ENCODE peak calls at places on chromosomes 2 and 18, in five cellular contexts. B is sigmoid colon, N is HepG2, G is HCT116, Z is H1. P is an unnamed sample. For H3K4me1, the result is how much of the 10 kb centered on the place peaks cover.

GRCh38 chr18:32480581-32480980 is 9.9 kb upstream of the GAREM1 start:
- DNase-seq in G (no peak), B (no peak), Z (no peak), N (no peak), P (no peak)

GRCh38 chr2:37415128-37415817 is 70.8 kb downstream of the QPCT start:
- DNase-seq in N (no peak), G (no peak), B (no peak), Z (no peak), P (no peak)

GRCh38 chr2:105977212-105977611 is 216.9 kb downstream of the UXS1 start:
- DNase-seq in Z (no peak), G (peak), N (peak), B (no peak), P (no peak)

GRCh38 chr2:142892715-142893114 is 15.3 kb downstream of the KYNU start:
- DNase-seq in G (no peak), Z (no peak), N (peak), B (no peak), P (no peak)

GRCh38 chr2:174012347-174013309 is 47.5 kb upstream of the SP3 start:
- DNase-seq in B (peak), G (no peak), N (no peak), Z (no peak), P (peak)

GRCh38 chr2:67304300-67304890 is 92.7 kb upstream of the ETAA1 start:
- DNase-seq in Z (no peak), G (no peak), B (no peak), N (no peak), P (no peak)

GRCh38 chr2:222499226-222499625 is 74.9 kb downstream of the SGPP2 start:
- DNase-seq in B (no peak), N (no peak), G (no peak), Z (no peak), P (no peak)

GRCh38 chr2:28810384-28811285 is at the start of gene SPDYA:
- DNase-seq in B (peak), Z (peak), N (no peak), G (no peak), P (peak)

GRCh38 chr2:236208281-236208900 is 40.2 kb upstream of the GBX2 start:
- DNase-seq in N (no peak), Z (no peak), B (no peak), G (no peak), P (no peak)

GRCh38 chr18:79577451-79578395 is 101.9 kb upstream of the CTDP1 start:
- DNase-seq in B (peak), G (no peak), N (no peak), Z (no peak), P (peak)

GRCh38 chr2:198309673-198310280 is 505.4 kb downstream of the PLCL1 start:
- DNase-seq in N (peak), B (no peak), Z (no peak), G (peak), P (no peak)

GRCh38 chr18:474416-474815 is 26.1 kb downstream of the COLEC12 start:
- DNase-seq in G (no peak), B (no peak), Z (no peak), N (no peak), P (no peak)

GRCh38 chr2:146523218-146523617 is 1321.6 kb upstream of the ACVR2A start:
- DNase-seq in G (no peak), N (no peak), Z (no peak), B (no peak), P (no peak)

GRCh38 chr2:71605781-71606241 is 152.4 kb downstream of the DYSF start:
- DNase-seq in N (no peak), G (no peak), B (peak), Z (no peak), P (no peak)

GRCh38 chr2:36952748-36953197 is 13.6 kb downstream of the STRN start:
- DNase-seq in Z (no peak), G (no peak), N (no peak), B (no peak), P (no peak)

DNA sequence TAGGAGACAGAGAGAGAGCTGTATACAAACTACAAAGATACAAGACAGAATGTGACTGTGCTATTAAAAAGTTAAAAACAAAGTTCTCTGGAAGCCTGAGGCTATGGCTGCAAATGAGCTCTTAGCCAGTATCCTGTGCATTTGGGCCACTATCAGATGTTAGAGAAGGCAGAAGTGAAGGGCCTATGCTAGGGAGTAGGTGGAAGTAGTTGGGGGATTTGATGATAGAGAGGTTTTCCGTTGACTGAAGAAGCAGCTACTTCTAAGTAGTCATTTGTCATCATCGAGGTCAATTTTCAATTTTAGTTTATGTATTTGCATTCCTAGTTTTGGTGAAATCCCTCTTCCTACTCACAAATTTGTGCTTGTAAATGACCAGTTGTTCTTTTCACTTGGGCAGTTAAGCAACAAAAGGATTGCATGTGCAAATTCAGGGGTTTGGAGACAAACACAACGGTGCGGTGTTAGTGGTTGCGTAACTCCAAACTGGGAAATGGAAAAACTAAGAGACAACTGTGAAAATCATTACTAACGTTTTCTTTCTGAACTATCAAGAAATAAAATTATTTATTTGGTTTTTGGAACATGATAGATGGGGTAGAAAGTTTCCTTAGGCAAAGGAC is 48.5 kb upstream of the PELI1 start:
- DNase-seq in N (peak), Z (no peak), B (peak), G (no peak), P (no peak)
- TF ChIP-seq POLR2AphosphoS5 in N (no peak), Z (no peak), B (peak), G (no peak), P (no peak)

GRCh38 chr2:218230882-218231281 is 13.9 kb downstream of the ARPC2 start:
- DNase-seq in B (no peak), N (peak), G (no peak), Z (no peak), P (no peak)

GRCh38 chr2:218226903-218227302 is 9.9 kb downstream of the ARPC2 start:
- DNase-seq in N (no peak), G (no peak), Z (no peak), B (no peak), P (no peak)

GRCh38 chr2:218229851-218230250 is 12.9 kb downstream of the ARPC2 start:
- DNase-seq in G (no peak), Z (no peak), N (no peak), B (no peak), P (no peak)

GRCh38 chr2:218228366-218229092 is 11.5 kb downstream of the ARPC2 start:
- DNase-seq in Z (no peak), N (no peak), B (no peak), G (no peak), P (no peak)

DNA sequence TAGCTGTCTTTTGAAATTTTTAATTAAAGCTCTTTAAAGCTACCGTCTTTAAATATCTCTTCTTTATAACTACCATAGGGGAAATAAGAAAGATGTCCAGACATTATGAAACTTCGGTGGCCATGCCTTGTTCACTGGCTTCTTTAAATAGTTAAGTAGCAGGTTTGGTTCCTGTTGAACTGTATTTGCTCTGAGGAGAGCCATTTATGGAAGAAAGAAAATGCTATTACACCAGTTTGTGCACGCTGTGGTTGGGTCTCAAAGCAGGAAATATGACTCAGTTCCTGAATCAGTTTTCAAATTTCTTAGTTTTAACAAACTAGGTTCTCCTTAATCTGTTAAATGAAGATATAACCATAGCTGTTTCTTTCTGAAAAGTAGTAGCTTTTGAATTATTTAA is 12.2 kb downstream of the ARPC2 start:
- DNase-seq in Z (no peak), N (no peak), B (no peak), G (no peak), P (no peak)
- H3K4me1 ChIP-seq in Z (under half), N (under half), B (under half), G (under half), P (under half)

GRCh38 chr18:48867978-48868377 is 82.8 kb downstream of the SMAD7 start:
- DNase-seq in G (no peak), B (no peak), Z (no peak), N (no peak), P (no peak)
- H3K4me3 ChIP-seq in G (no peak), B (no peak), Z (no peak), N (no peak), P (no peak)

DNA sequence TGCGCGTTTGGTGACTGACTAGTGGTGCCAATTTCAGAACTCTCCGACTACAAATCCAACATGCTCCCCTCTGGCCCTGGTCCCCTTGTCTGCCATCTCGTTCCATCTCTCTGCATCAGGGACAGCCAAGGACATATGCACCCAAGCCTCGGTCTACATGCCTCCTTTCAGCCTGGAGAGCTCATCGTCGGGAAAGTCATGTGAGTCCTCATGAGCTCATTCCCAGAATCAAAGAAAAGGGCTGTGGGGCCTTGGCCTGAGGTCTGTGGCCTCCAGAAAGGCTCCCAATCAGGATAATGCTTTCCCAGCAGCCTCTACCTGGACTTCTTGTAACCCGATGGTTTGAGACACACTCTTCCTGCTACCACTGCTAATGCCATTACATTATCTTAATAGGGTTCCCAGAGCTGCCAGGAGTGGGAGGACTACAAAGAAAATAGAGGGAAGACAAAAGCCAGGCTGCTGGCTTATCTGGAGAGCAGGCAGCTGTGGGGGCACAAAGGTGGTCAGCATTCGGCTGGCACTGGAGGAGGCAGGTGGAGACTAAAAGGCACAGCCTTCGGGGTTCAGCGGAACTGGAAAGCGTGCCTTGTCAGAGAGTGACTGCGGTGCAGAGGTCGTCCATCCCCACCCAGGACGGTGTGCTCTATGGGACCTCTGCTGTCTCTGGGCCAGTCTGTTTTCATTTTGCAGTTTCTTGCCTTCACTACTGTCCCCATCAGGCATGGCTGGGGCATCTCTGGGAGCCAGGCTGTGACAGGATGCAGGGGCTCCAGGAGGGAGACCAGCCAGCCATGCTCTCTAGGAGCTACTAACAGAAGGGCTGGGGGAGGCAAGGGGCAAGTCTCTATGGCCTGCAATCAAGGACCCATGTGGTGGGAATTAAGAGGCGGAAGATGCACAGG is 104.4 kb upstream of the SMAD2 start:
- DNase-seq in N (no peak), Z (no peak), G (no peak), B (peak), P (no peak)
- TF ChIP-seq POLR2AphosphoS5 in N (no peak), Z (no peak), G (no peak), B (no peak), P (no peak)

GRCh38 chr2:171813729-171814128 is 80.3 kb downstream of the SLC25A12 start:
- DNase-seq in N (no peak), B (no peak), Z (no peak), G (no peak), P (no peak)

GRCh38 chr2:171811229-171811628 is 82.8 kb downstream of the SLC25A12 start:
- DNase-seq in Z (no peak), G (peak), B (no peak), N (peak), P (no peak)

GRCh38 chr2:171813126-171813525 is 80.9 kb downstream of the SLC25A12 start:
- DNase-seq in G (no peak), Z (no peak), B (no peak), N (no peak), P (no peak)

GRCh38 chr2:171814174-171814573 is 79.9 kb downstream of the SLC25A12 start:
- DNase-seq in Z (no peak), N (no peak), G (no peak), B (no peak), P (no peak)

DNA sequence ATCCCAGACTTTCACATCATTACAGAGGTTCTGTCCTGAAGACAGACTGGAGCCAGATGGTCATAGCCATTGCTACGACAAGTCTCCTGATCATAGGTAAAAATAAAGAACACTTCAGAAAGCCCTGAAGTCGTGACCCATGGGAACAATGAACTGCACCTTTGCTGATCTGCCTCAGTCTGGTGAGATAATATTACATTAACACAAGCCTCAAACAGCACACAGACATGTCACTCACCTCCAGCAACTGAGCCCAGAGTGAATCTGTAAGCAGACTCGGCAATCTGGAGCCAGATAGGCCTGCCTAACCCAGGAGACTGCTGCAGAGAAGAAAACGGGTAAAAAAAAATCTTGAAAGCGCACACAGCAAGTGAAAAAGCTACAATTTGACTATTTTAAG is 79.2 kb downstream of the SLC25A12 start:
- DNase-seq in N (no peak), Z (no peak), B (no peak), G (no peak), P (no peak)
- H3K4me1 ChIP-seq in N (under half), Z (under half), B (under half), G (under half), P (under half)

GRCh38 chr2:30807249-30807648 is at the start of gene CAPN13:
- DNase-seq in B (no peak), G (peak), N (no peak), Z (peak), P (peak)
- H3K4me3 ChIP-seq in B (no peak), G (no peak), N (no peak), Z (no peak), P (no peak)

DNA sequence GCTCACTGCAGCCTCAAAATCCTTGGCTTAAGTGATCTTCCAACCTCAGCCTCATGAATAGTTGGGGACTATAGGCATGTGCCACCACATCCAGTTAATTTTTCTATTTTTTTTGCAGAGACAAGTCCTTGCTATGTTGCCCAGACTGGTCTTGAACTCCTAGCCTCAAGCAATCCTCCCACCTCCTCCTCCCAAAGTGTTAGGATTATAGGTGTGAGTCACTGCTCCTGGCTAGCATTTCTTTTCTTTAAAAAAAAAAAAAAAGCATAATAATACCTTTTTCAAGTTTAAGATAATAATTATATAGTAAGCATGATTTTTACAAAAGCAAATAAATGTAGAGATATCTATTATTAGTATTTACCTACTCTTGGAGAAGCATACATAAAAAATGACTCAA is 36.1 kb downstream of the PPP4R1 start:
- DNase-seq in Z (no peak), G (no peak), N (no peak), B (no peak), P (no peak)
- TF ChIP-seq POLR2AphosphoS5 in Z (no peak), G (no peak), N (no peak), B (no peak), P (no peak)

DNA sequence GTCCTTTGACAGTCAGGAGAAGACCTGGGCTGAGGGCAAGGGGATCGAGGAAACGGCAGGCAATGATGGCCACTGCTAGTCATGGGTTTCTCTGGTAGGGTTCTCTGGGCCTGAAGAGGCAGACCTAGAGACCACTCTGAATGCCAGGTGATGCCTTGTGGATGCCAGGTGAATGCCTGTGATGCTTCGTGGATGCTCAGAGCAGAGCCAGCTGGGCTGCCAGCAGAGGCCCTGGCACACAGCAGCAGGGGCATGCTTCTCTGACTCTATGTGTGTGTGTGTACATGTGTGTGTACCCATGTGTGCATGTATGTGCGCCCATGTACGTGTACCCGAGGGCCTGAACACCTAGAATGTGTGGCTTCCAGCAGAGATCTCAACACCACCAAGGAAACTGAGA is 172.0 kb downstream of the TNS1 start:
- DNase-seq in B (no peak), N (no peak), G (no peak), Z (no peak), P (no peak)
- H3K4me1 ChIP-seq in B (under half), N (under half), G (under half), Z (under half), P (under half)

GRCh38 chr2:31234690-31235503 is 945 bp downstream of the EHD3 start:
- DNase-seq in B (no peak), Z (no peak), G (no peak), N (no peak), P (no peak)
- H3K4me3 ChIP-seq in B (peak), Z (peak), G (no peak), N (no peak), P (peak)

DNA sequence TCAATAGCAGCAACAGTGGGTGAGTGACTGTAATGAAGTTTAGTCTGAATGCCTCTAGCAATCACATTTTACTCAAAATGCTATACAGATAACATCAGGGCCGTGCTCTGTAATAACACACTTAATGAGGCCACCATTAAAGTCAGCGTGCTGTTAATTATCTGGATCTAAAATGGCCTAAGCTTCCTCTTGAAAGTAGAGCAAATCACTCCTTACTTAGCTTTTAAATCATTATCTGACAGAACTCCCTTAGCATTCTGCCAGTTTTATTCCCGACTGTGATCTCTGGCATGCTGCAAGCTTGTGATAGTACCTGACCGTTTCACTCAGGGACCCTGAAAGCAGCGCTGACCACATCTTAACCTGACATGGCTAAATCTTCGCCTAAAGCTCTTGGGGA is 9.0 kb downstream of the RPS7 start:
- DNase-seq in Z (no peak), B (no peak), G (no peak), N (no peak), P (no peak)
- TF ChIP-seq POLR2AphosphoS5 in Z (no peak), B (no peak), G (no peak), N (peak), P (no peak)